ENCODE peak calls at places on chromosomes 12 and 14, in four cellular contexts. G, S, J and C are unnamed samples.
A peak's percentile ranks its signal among the peaks of the same experiment; 100 is the strongest.

GRCh38 chr12:32395031-32395430 is 4.3 kb upstream of the FGD4 start:
- DNase-seq in G (no peak), J (no peak), S (no peak), C (no peak)

GRCh38 chr12:100141998-100142850 is 450 bp downstream of the BLTP3B start:
- DNase-seq in J (peak; percentile 77), S (peak; percentile 52), G (peak; percentile 53), C (peak; percentile 63)

GRCh38 chr12:6435941-6436715 is 8.6 kb upstream of the CD27 start:
- DNase-seq in S (no peak), G (no peak), J (no peak), C (no peak)

GRCh38 chr12:93434305-93434704 is 7.4 kb downstream of the UBE2N start:
- DNase-seq in J (no peak), S (no peak), G (no peak), C (no peak)

GRCh38 chr12:4282103-4282891 is 8.7 kb downstream of the CCND2 start:
- DNase-seq in S (no peak), G (no peak), J (no peak), C (no peak)

GRCh38 chr12:117207675-117208074 is 17.4 kb upstream of the FBXO21 start:
- DNase-seq in J (no peak), S (no peak), G (no peak), C (no peak)

GRCh38 chr14:100680439-100681051 is 46.1 kb upstream of the DLK1 start:
- DNase-seq in S (no peak), G (no peak), J (no peak), C (no peak)

GRCh38 chr12:99281277-99281676 is 366.3 kb upstream of the GARIN6 start:
- DNase-seq in S (no peak), G (no peak), J (no peak), C (no peak)

GRCh38 chr12:1863823-1864222 is 43.5 kb downstream of the LRTM2 start:
- DNase-seq in J (no peak), S (no peak), G (no peak), C (no peak)

GRCh38 chr12:83971781-83972180 is 940.8 kb downstream of the SLC6A15 start:
- DNase-seq in G (no peak), S (no peak), J (no peak), C (no peak)

DNA sequence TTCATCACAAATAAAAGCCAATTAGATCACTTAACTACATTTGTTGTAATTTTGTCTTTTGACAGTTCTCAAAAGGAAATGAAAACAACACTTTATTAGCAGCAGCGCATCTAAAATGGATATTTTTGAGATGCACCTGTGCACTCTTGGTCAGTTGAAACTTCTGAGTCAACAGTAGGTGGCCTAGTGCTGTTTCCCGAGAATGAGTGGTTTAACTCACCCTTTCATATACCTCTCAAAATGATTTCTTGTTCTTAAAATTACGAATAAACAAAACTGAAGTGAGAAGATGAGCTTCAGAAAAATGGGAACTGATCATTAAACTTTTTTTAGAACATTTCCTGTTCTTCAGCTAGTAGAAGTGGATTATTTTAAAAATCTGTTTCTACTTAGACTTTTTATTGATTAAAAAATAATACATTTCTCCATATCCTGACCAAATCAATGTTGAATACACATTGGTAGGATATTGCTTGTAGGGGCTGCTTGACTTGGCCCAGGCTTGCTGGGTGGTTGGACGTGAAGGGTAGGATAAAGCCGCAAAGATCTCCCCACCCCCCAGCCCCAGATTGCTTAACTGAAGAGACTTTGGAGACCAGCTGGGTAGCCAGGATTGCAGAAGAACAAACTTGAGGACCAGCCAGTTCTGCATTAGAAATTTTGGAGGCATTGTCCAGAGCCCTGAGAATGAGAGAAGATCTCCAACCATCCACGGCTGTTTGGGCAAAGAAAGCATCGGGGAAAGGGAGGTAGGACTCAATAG is 22.3 kb upstream of the STK38L start:
- DNase-seq in J (no peak), G (no peak), S (peak; percentile 6), C (no peak)
- TF ChIP-seq POLR2A in J (no peak), G (no peak), S (no peak), C (no peak)

GRCh38 chr12:133204264-133204603 is 22.9 kb downstream of the ZNF268 start:
- DNase-seq in G (no peak), S (no peak), J (no peak), C (no peak)
- H3K9me3 ChIP-seq in G (peaks cover 37% of the 10 kb centered on the region), S (peaks cover 34% of the 10 kb centered on the region), J (peaks cover 87% of the 10 kb centered on the region), C (peaks cover 38% of the 10 kb centered on the region)

GRCh38 chr12:49126852-49127763 is 4.1 kb downstream of the TUBA1B start:
- DNase-seq in S (no peak), J (peak; percentile 42), G (no peak), C (no peak)
- TF ChIP-seq POLR2A in S (no peak), J (no peak), G (no peak), C (no peak)

GRCh38 chr12:106980944-106981343 is 6.0 kb downstream of the MTERF2 start:
- DNase-seq in J (no peak), S (no peak), G (no peak), C (peak; percentile 32)
- H3K9me3 ChIP-seq in J (no peaks in the 10 kb centered on the region), S (no peaks in the 10 kb centered on the region), G (no peaks in the 10 kb centered on the region), C (no peaks in the 10 kb centered on the region)

DNA sequence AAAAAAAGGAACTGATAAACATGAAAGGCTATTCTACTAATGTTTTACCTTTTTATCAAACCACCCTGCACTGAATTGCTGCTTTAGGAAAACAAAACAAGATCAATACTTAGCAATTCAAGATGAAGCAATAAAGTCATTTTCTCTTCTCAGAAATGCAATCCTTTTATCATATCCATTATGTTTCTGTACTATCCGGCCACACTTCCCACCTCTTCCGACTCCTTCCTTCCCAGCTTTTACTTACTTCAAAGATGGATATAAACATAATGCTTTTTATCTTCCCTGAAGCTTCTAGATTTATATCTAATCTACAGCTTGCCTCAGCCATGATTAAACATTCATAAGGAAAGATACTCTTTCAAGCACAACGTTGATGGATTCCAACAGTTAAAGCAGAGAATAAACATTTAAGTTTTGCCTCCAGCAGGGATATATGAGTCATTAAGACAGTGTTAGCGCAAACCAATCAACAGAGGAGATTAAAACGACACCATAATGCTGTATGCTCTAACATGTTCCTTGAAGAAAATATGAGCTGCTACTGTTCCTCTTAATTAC is 74.7 kb upstream of the BBS10 start:
- DNase-seq in J (no peak), G (no peak), S (no peak), C (no peak)
- TF ChIP-seq POLR2A in J (no peak), G (no peak), S (no peak), C (no peak)

GRCh38 chr14:25942090-25942489 is 655.7 kb downstream of the NOVA1 start:
- DNase-seq in S (no peak), G (no peak), J (no peak), C (no peak)
- H3K9me3 ChIP-seq in S (no peaks in the 10 kb centered on the region), G (no peaks in the 10 kb centered on the region), J (no peaks in the 10 kb centered on the region), C (no peaks in the 10 kb centered on the region)

GRCh38 chr14:39177168-39177545 is 2.1 kb downstream of the PNN start:
- DNase-seq in G (no peak), J (no peak), S (no peak), C (no peak)

GRCh38 chr14:39173198-39173597 is 1.9 kb upstream of the PNN start:
- DNase-seq in S (no peak), G (no peak), J (no peak), C (no peak)

GRCh38 chr14:39175445-39176262 is 600 bp downstream of the PNN start:
- DNase-seq in J (no peak), S (peak; percentile 34), G (no peak), C (no peak)

GRCh38 chr14:39176263-39177167 is 1.5 kb downstream of the PNN start:
- DNase-seq in J (no peak), S (no peak), G (no peak), C (no peak)

GRCh38 chr14:39174560-39175444 is at the start of gene PNN:
- DNase-seq in S (peak; percentile 99), J (peak; percentile 100), G (peak; percentile 99), C (peak; percentile 98)
- TF ChIP-seq POLR2A in S (peak; percentile 93), J (peak; percentile 65), G (peak; percentile 46), C (peak; percentile 93)

GRCh38 chr12:34595749-34596733 is 573.7 kb downstream of the ALG10 start:
- DNase-seq in S (no peak), J (no peak), G (no peak), C (no peak)

GRCh38 chr12:34597548-34598351 is 575.5 kb downstream of the ALG10 start:
- DNase-seq in G (no peak), J (no peak), S (no peak), C (no peak)

DNA sequence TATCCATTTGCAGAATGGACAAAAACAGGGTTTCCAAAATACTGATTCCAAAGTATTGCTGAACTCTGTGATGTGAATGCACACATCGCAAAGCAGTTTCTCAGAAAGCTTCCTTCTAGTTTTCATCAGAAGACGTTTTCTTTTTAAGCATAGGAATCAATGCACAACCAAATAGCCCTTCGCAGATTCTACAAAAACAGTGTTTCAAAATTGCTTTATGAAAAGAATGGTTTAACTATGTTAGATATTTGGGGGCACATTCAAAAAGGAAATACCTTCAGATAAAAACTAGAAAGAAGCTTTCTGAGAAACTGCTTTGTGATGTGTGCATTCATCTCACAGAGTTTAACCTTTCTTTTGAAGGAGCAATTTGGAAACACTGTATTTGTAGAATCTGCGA is 569.7 kb downstream of the ALG10 start:
- DNase-seq in S (no peak), J (no peak), G (no peak), C (no peak)
- H3K9me3 ChIP-seq in S (no peaks in the 10 kb centered on the region), J (peaks cover 39% of the 10 kb centered on the region), G (peaks cover 3% of the 10 kb centered on the region), C (peaks cover 4% of the 10 kb centered on the region)

GRCh38 chr12:11729008-11729407 is 79.5 kb downstream of the ETV6 start:
- DNase-seq in S (peak; percentile 95), J (no peak), G (no peak), C (peak; percentile 76)
- TF ChIP-seq POLR2A in S (no peak), J (no peak), G (no peak), C (no peak)